ENCODE peak calls at places on chromosomes 2 and 18, in four cellular contexts. H is GM12865, D is amniotic epithelial cell, I is PC-3. V is an unnamed sample.
A peak's percentile ranks its signal among the peaks of the same experiment; 100 is the strongest.

GRCh38 chr2:25290811-25291510 is 50.8 kb downstream of the DNMT3A start:
- DNase-seq in H (no peak), D (no peak), I (no peak), V (peak; percentile 76)

GRCh38 chr2:36393738-36394256 is 38.2 kb downstream of the CRIM1 start:
- DNase-seq in H (no peak), D (no peak), I (no peak), V (no peak)

GRCh38 chr18:10927290-10927979 is 221.9 kb downstream of the PIEZO2 start:
- DNase-seq in H (no peak), D (peak; percentile 72), I (no peak), V (peak; percentile 71)

GRCh38 chr2:71796174-71796592 is 342.8 kb downstream of the DYSF start:
- DNase-seq in H (no peak), D (no peak), I (peak; percentile 46), V (peak; percentile 32)

GRCh38 chr18:46418657-46419260 is 238.3 kb downstream of the LOXHD1 start:
- DNase-seq in H (peak; percentile 20), D (no peak), I (no peak), V (no peak)

GRCh38 chr18:76678248-76678647 is 144.1 kb upstream of the ZNF236 start:
- DNase-seq in H (no peak), D (no peak), I (no peak), V (no peak)

GRCh38 chr2:59594671-59595222 is 958.7 kb downstream of the BCL11A start:
- DNase-seq in H (peak; percentile 2), D (no peak), I (no peak), V (no peak)

GRCh38 chr18:53567935-53568574 is 656.4 kb downstream of the MBD2 start:
- DNase-seq in H (peak; percentile 45), D (peak; percentile 21), I (peak; percentile 43), V (peak; percentile 41)

GRCh38 chr2:72968286-72968685 is 51.0 kb downstream of the EMX1 start:
- DNase-seq in H (no peak), D (no peak), I (no peak), V (no peak)

V was measured in lung microvascular endothelial cell.